ENCODE peak calls at places on chromosomes 5 and 9, in nine cellular contexts. S, C, I, O, E, K, V, B and T are unnamed samples.
A peak's percentile ranks its signal among the peaks of the same experiment; 100 is the strongest.

GRCh38 chr5:78647838-78648358 is 674 bp downstream of the LHFPL2 start:
- DNase-seq in E (peak; percentile 80), S (no peak), I (peak; percentile 90), C (peak; percentile 66), B (no peak), V (peak; percentile 78), K (peak; percentile 70), O (no peak), T (peak; percentile 72)

GRCh38 chr5:168261212-168261575 is 30.3 kb upstream of the WWC1 start:
- DNase-seq in E (no peak), V (no peak), I (no peak), S (no peak), O (no peak), B (no peak), K (no peak), C (no peak), T (no peak)

GRCh38 chr9:76703270-76703669 is 61.0 kb upstream of the PCA3 start:
- DNase-seq in K (no peak), C (no peak), E (no peak), V (no peak), O (no peak), I (no peak), B (no peak), S (no peak), T (peak; percentile 35)

GRCh38 chr5:163478126-163478981 is 17.9 kb downstream of the HMMR start:
- DNase-seq in I (no peak), O (no peak), C (no peak), B (no peak), K (no peak), E (no peak), S (no peak), V (peak; percentile 64), T (no peak)

GRCh38 chr5:181088289-181088688 is 42.7 kb downstream of the OR2V1 start:
- DNase-seq in O (no peak), C (no peak), K (no peak), S (no peak), B (no peak), I (no peak), V (peak; percentile 19), E (peak; percentile 36), T (no peak)

GRCh38 chr9:36924071-36924470 is 110.0 kb downstream of the PAX5 start:
- DNase-seq in O (no peak), C (peak; percentile 78), E (peak; percentile 88), V (peak; percentile 68), S (no peak), K (no peak), B (no peak), I (no peak), T (no peak)

GRCh38 chr5:143511736-143512135 is 108.2 kb upstream of the NR3C1 start:
- DNase-seq in V (peak; percentile 46), C (no peak), K (no peak), I (no peak), O (no peak), E (no peak), B (no peak), S (no peak), T (no peak)

GRCh38 chr9:89603629-89604462 is 966 bp upstream of the GADD45G start:
- DNase-seq in C (peak; percentile 9), O (peak; percentile 21), E (peak; percentile 89), S (peak; percentile 24), B (peak; percentile 6), K (peak; percentile 82), I (peak; percentile 85), V (peak; percentile 35), T (peak; percentile 78)

GRCh38 chr5:19927919-19928318 is 60.1 kb downstream of the CDH18 start:
- DNase-seq in K (no peak), C (no peak), O (no peak), S (no peak), V (peak; percentile 9), B (no peak), E (peak; percentile 82), I (no peak), T (no peak)

GRCh38 chr5:176812269-176813259 is 2.2 kb downstream of the UNC5A start:
- DNase-seq in K (no peak), O (no peak), B (no peak), E (peak; percentile 77), S (no peak), C (no peak), I (no peak), V (peak; percentile 53), T (no peak)

GRCh38 chr5:38845555-38846378 is at the start of gene OSMR:
- DNase-seq in E (peak; percentile 66), S (peak; percentile 2), K (peak; percentile 82), I (peak; percentile 98), C (peak; percentile 90), B (no peak), O (no peak), V (peak; percentile 99), T (peak; percentile 97)

GRCh38 chr5:102077920-102078319 is 218.2 kb downstream of the SLCO4C1 start:
- DNase-seq in V (no peak), K (no peak), S (no peak), O (no peak), E (no peak), B (no peak), I (no peak), C (no peak), T (no peak)